ENCODE peak calls at places on chromosomes 7 and 10, in nine cellular contexts. I, C, G, L, R, Z, U, A and K are unnamed samples.
A peak's percentile ranks its signal among the peaks of the same experiment; 100 is the strongest.

GRCh38 chr10:12299222-12299973 is 49.9 kb upstream of the CAMK1D start:
- DNase-seq in G (no peak), R (no peak), Z (no peak), A (no peak), I (no peak), U (no peak), C (no peak), L (no peak), K (peak; percentile 33)

GRCh38 chr7:99500637-99501009 is 542 bp upstream of the ZNF394 start:
- DNase-seq in G (no peak), I (no peak), C (no peak), R (no peak), U (no peak), Z (no peak), L (no peak), A (no peak), K (no peak)

GRCh38 chr10:759898-760477 is 70.5 kb upstream of the DIP2C start:
- DNase-seq in L (no peak), Z (no peak), R (no peak), G (no peak), U (no peak), C (no peak), I (no peak), A (no peak), K (no peak)

GRCh38 chr7:155465761-155466141 is 7.8 kb downstream of the EN2 start:
- DNase-seq in C (no peak), G (no peak), I (no peak), A (no peak), Z (no peak), U (no peak), R (no peak), L (no peak), K (no peak)

GRCh38 chr10:126216221-126216701 is 172.0 kb downstream of the ADAM12 start:
- DNase-seq in A (no peak), U (no peak), G (no peak), R (no peak), Z (no peak), L (peak; percentile 43), I (no peak), C (no peak), K (no peak)

GRCh38 chr7:17466201-17466600 is 167.7 kb downstream of the AHR start:
- DNase-seq in I (no peak), G (no peak), R (no peak), C (no peak), Z (no peak), U (no peak), A (no peak), L (no peak), K (no peak)

GRCh38 chr7:133253522-133253882 is 624 bp downstream of the EXOC4 start:
- DNase-seq in Z (peak; percentile 5), G (no peak), A (peak; percentile 13), L (no peak), I (no peak), U (no peak), R (no peak), C (no peak), K (no peak)

GRCh38 chr7:133699390-133699789 is 427.8 kb upstream of the LRGUK start:
- DNase-seq in Z (no peak), C (no peak), A (no peak), U (no peak), R (no peak), G (no peak), I (no peak), L (no peak), K (no peak)

GRCh38 chr7:1264345-1265280 is 31.9 kb downstream of the UNCX start:
- DNase-seq in U (no peak), R (no peak), I (no peak), C (no peak), A (no peak), L (no peak), Z (no peak), G (no peak), K (no peak)

GRCh38 chr10:11017575-11018425 is at the start of gene CELF2:
- DNase-seq in A (peak; percentile 82), Z (peak; percentile 16), C (no peak), G (peak; percentile 81), R (no peak), U (peak; percentile 30), L (peak; percentile 49), I (peak; percentile 74), K (peak; percentile 62)

GRCh38 chr7:132656846-132657776 is 80.8 kb upstream of the PLXNA4 start:
- DNase-seq in U (no peak), L (no peak), A (no peak), C (peak; percentile 32), R (peak; percentile 10), I (no peak), G (no peak), Z (no peak), K (no peak)

GRCh38 chr10:75696536-75696935 is 265.1 kb downstream of the LRMDA start:
- DNase-seq in R (no peak), Z (no peak), A (no peak), L (no peak), U (no peak), C (no peak), G (no peak), I (no peak), K (no peak)

GRCh38 chr7:38321050-38321449 is 47.6 kb upstream of the TARP start:
- DNase-seq in L (no peak), I (no peak), R (no peak), C (no peak), A (no peak), U (no peak), G (no peak), Z (no peak), K (no peak)

GRCh38 chr7:98278408-98278807 is 3.1 kb upstream of the BRI3 start:
- DNase-seq in C (no peak), R (no peak), G (no peak), Z (no peak), L (no peak), U (no peak), I (no peak), A (no peak), K (no peak)

GRCh38 chr10:15742831-15743230 is 23.1 kb upstream of the ITGA8 start:
- DNase-seq in G (no peak), R (no peak), Z (no peak), U (no peak), I (no peak), A (no peak), C (no peak), L (no peak), K (no peak)

GRCh38 chr10:46270086-46270811 is 16.5 kb upstream of the ANTXRL start:
- DNase-seq in U (peak; percentile 43), A (no peak), G (no peak), L (no peak), R (no peak), Z (no peak), C (no peak), I (no peak), K (peak; percentile 8)

GRCh38 chr10:77737608-77738007 is 100.0 kb upstream of the KCNMA1 start:
- DNase-seq in Z (no peak), G (no peak), L (no peak), A (no peak), I (no peak), R (peak; percentile 31), C (no peak), U (no peak), K (no peak)

GRCh38 chr7:152608208-152608607 is 67.7 kb downstream of the XRCC2 start:
- DNase-seq in L (no peak), G (no peak), Z (no peak), U (no peak), R (no peak), C (no peak), A (no peak), I (no peak), K (no peak)

GRCh38 chr10:18293536-18294510 is 153.6 kb downstream of the CACNB2 start:
- DNase-seq in C (no peak), R (no peak), L (no peak), G (no peak), U (no peak), A (no peak), Z (no peak), I (no peak), K (no peak)

GRCh38 chr10:63491558-63492316 is 26.0 kb upstream of the JMJD1C start:
- DNase-seq in U (no peak), R (no peak), L (peak; percentile 76), I (no peak), G (no peak), A (no peak), C (no peak), Z (peak; percentile 45), K (no peak)

GRCh38 chr10:70381491-70382421 is 669 bp downstream of the LRRC20 start:
- DNase-seq in R (no peak), I (peak; percentile 44), U (peak; percentile 24), G (peak; percentile 60), Z (no peak), C (peak; percentile 59), A (peak; percentile 35), L (peak; percentile 33), K (peak; percentile 39)
- TF ChIP-seq POLR2A in R (no peak), I (no peak), U (no peak), G (no peak), Z (no peak), C (no peak), A (no peak), L (no peak), K (no peak)

GRCh38 chr7:151028131-151028947 is at the start of gene ABCB8:
- DNase-seq in Z (peak; percentile 100), R (peak; percentile 99), L (peak; percentile 100), U (peak; percentile 98), A (peak; percentile 99), C (peak; percentile 100), G (peak; percentile 98), I (peak; percentile 98), K (peak; percentile 99)
- TF ChIP-seq POLR2A in Z (peak; percentile 82), R (peak; percentile 33), L (peak; percentile 31), U (peak; percentile 46), A (peak; percentile 65), C (peak; percentile 61), G (peak; percentile 74), I (peak; percentile 58), K (no peak)

DNA sequence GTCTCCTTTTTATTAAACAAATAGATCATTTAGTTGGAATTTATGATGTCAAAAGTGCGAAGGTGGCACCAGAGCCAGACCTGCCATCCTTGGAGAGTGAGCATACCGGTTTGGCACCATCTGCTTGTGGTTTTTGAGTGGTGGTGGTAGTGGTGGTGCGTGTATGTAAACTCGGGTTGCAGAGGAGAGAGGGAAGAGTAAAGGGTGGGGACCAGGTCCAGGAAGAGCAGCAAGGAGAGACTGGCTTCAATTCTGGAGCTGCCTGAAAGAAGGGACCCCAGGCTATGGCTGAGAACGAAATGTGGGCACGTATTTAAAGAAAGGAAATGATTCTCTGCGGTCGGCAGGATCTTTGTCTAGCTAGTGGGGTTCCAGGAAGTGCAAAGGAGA is 547 bp upstream of the GOLGA7B start:
- DNase-seq in R (no peak), G (no peak), U (no peak), I (no peak), L (no peak), Z (no peak), A (peak; percentile 20), C (no peak), K (no peak)
- TF ChIP-seq POLR2A in R (no peak), G (no peak), U (no peak), I (no peak), L (no peak), Z (no peak), A (no peak), C (no peak), K (no peak)

DNA sequence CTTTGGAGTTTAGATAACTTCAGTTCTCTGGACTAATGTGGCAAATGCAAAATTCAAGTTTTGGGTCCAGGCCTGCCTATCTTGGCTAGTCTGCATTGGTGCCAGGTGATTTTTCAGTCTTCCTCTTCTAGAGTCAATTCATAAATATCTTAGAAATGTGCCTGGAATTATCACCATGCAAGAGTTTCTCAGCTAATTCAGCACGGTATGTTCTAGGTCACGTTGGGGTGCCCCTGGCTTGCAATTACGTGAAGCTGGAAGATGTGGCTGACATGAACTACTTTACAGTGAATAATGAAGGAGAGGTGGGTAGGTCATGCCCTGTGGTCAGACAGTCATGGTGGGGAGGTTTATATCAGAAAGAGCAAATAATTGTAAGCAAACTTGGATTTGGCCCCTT is 25.0 kb downstream of the ZDHHC6 start:
- DNase-seq in C (no peak), G (no peak), L (no peak), Z (no peak), A (no peak), U (no peak), I (no peak), R (no peak), K (no peak)
- TF ChIP-seq POLR2A in C (no peak), G (no peak), L (no peak), Z (no peak), A (no peak), U (no peak), I (no peak), R (no peak), K (no peak)